ENCODE peak calls at places on chromosomes 12 and 14, in nine cellular contexts. J is HTR-8/SVneo, W is amygdala, M is AG10803, D is lung, X is SW480, S is IMR-90, N is Calu3, V is H7. T is an unnamed sample.

GRCh38 chr14:69270795-69271708 is 11.1 kb downstream of the GALNT16 start:
- DNase-seq in W (no peak), V (no peak), S (peak; percentile 37), X (no peak), N (no peak), J (peak; percentile 69), M (no peak), D (no peak), T (peak; percentile 53)

GRCh38 chr12:25054783-25055144 is 105.9 kb upstream of the BCAT1 start:
- DNase-seq in S (peak; percentile 66), V (no peak), X (no peak), J (no peak), N (no peak), D (no peak), M (no peak), W (no peak), T (no peak)

GRCh38 chr12:104740668-104741067 is 217.4 kb downstream of the SLC41A2 start:
- DNase-seq in J (no peak), V (no peak), S (no peak), N (no peak), X (no peak), M (no peak), W (no peak), D (no peak), T (no peak)

GRCh38 chr12:104790296-104791125 is 167.6 kb downstream of the SLC41A2 start:
- DNase-seq in S (peak; percentile 3), J (no peak), V (peak; percentile 20), W (peak; percentile 15), M (no peak), X (no peak), D (peak; percentile 42), N (peak; percentile 28), T (peak; percentile 10)

GRCh38 chr14:102250636-102251035 is 54.3 kb downstream of the MOK start:
- DNase-seq in W (no peak), N (no peak), J (no peak), S (no peak), X (no peak), V (peak; percentile 10), M (no peak), D (no peak), T (no peak)

GRCh38 chr12:43103866-43104265 is 448.1 kb downstream of the ADAMTS20 start:
- DNase-seq in X (no peak), D (no peak), W (no peak), J (no peak), N (no peak), M (no peak), V (no peak), S (no peak), T (no peak)

GRCh38 chr12:6635856-6636521 is at the start of gene LPAR5:
- DNase-seq in N (peak; percentile 70), W (no peak), X (peak; percentile 86), S (no peak), V (peak; percentile 73), M (peak; percentile 20), D (no peak), J (peak; percentile 59), T (peak; percentile 29)

GRCh38 chr12:125004621-125005020 is 11.2 kb downstream of the BRI3BP start:
- DNase-seq in M (no peak), J (no peak), S (no peak), W (no peak), N (no peak), X (no peak), D (no peak), V (no peak), T (no peak)

GRCh38 chr12:94561943-94562411 is 88.4 kb downstream of the TMCC3 start:
- DNase-seq in V (peak; percentile 21), N (peak; percentile 32), W (peak; percentile 76), S (no peak), M (no peak), D (no peak), X (no peak), J (no peak), T (no peak)

GRCh38 chr14:90383731-90384542 is 12.9 kb upstream of the CALM1 start:
- DNase-seq in X (peak; percentile 66), M (peak; percentile 53), V (peak; percentile 70), S (peak; percentile 46), J (no peak), N (peak; percentile 40), W (peak; percentile 77), D (peak; percentile 55), T (peak; percentile 45)

GRCh38 chr14:33184587-33184986 is 245.9 kb downstream of the NPAS3 start:
- DNase-seq in V (no peak), M (peak; percentile 29), J (no peak), D (no peak), N (no peak), W (no peak), S (no peak), X (no peak), T (peak; percentile 25)

GRCh38 chr12:100027671-100028070 is 42.9 kb upstream of the ANKS1B start:
- DNase-seq in J (no peak), N (no peak), W (no peak), S (no peak), V (no peak), X (no peak), D (no peak), M (peak; percentile 62), T (peak; percentile 8)

GRCh38 chr12:56630180-56630632 is at the start of gene BAZ2A:
- DNase-seq in W (peak; percentile 90), M (peak; percentile 77), X (peak; percentile 79), J (peak; percentile 85), D (peak; percentile 87), N (peak; percentile 94), V (peak; percentile 98), S (peak; percentile 72), T (peak; percentile 67)

GRCh38 chr12:67147030-67147429 is 122.1 kb upstream of the CAND1 start:
- DNase-seq in W (no peak), N (no peak), V (no peak), J (no peak), X (no peak), M (no peak), S (no peak), D (no peak), T (no peak)

GRCh38 chr12:49187184-49187583 is 1.7 kb downstream of the TUBA1A start:
- DNase-seq in J (no peak), W (peak; percentile 64), X (peak; percentile 31), M (peak; percentile 72), V (no peak), D (no peak), S (peak; percentile 61), N (no peak), T (peak; percentile 68)

GRCh38 chr14:67665886-67666285 is 8.5 kb downstream of the VTI1B start:
- DNase-seq in W (no peak), M (peak; percentile 76), V (no peak), X (no peak), S (peak; percentile 75), J (no peak), N (no peak), D (no peak), T (peak; percentile 82)

GRCh38 chr12:55974308-55974724 is 438 bp downstream of the RAB5B start:
- DNase-seq in M (peak; percentile 45), W (no peak), V (peak; percentile 80), N (peak; percentile 56), S (peak; percentile 45), J (peak; percentile 30), D (peak; percentile 61), X (peak; percentile 48), T (peak; percentile 49)

GRCh38 chr12:22304341-22304740 is 30.2 kb downstream of the ST8SIA1 start:
- DNase-seq in N (no peak), S (no peak), X (no peak), V (no peak), M (no peak), J (no peak), D (no peak), W (no peak), T (no peak)

GRCh38 chr14:106060576-106060975 is 534.2 kb downstream of the TMEM121 start:
- DNase-seq in N (no peak), D (no peak), M (no peak), X (no peak), J (no peak), S (no peak), W (no peak), V (no peak), T (no peak)

GRCh38 chr12:100733817-100734593 is 60.6 kb upstream of the ANO4 start:
- DNase-seq in S (peak; percentile 60), D (no peak), V (no peak), N (peak; percentile 25), X (peak; percentile 53), J (no peak), W (no peak), M (peak; percentile 47), T (peak; percentile 63)

GRCh38 chr14:59252772-59253500 is 64.5 kb downstream of the DAAM1 start:
- DNase-seq in W (no peak), V (no peak), J (no peak), S (no peak), X (no peak), M (peak; percentile 93), N (no peak), D (no peak), T (peak; percentile 58)

GRCh38 chr12:111072299-111072698 is 151.9 kb upstream of the MYL2 start:
- DNase-seq in J (no peak), S (no peak), M (no peak), V (peak; percentile 73), N (no peak), D (no peak), X (no peak), W (no peak), T (no peak)